ENCODE peak calls at places on chromosomes 2 and 18, in six cellular contexts. C is ovary, Y is transverse colon, A is A549, W is stomach, P is K562. J is an unnamed sample.

GRCh38 chr2:23120161-23120560 is 264.8 kb upstream of the KLHL29 start:
- DNase-seq in A (no peak), P (no peak), W (no peak), Y (no peak), C (no peak), J (no peak)

GRCh38 chr2:95057535-95058453 is 32.3 kb downstream of the MAL start:
- DNase-seq in A (no peak), P (no peak), Y (no peak), C (no peak), W (peak; percentile 24), J (peak; percentile 75)

GRCh38 chr2:188598551-188598950 is 306.9 kb downstream of the GULP1 start:
- DNase-seq in C (no peak), W (no peak), P (no peak), Y (no peak), A (peak; percentile 48), J (no peak)

GRCh38 chr18:6600667-6601066 is 128.8 kb upstream of the ARHGAP28 start:
- DNase-seq in P (no peak), W (no peak), C (peak; percentile 36), Y (no peak), A (no peak), J (no peak)

GRCh38 chr2:145341536-145341935 is 821.6 kb upstream of the ZEB2 start:
- DNase-seq in W (no peak), Y (no peak), A (no peak), C (no peak), P (peak; percentile 5), J (no peak)

GRCh38 chr18:58552057-58552461 is 76.8 kb downstream of the ALPK2 start:
- DNase-seq in C (no peak), Y (no peak), P (no peak), W (no peak), A (peak; percentile 55), J (no peak)

GRCh38 chr2:194151231-194151630 is 1505.8 kb upstream of the SLC39A10 start:
- DNase-seq in P (no peak), C (no peak), W (no peak), A (no peak), Y (no peak), J (no peak)

GRCh38 chr2:10064932-10065682 is 15.1 kb downstream of the CYS1 start:
- DNase-seq in W (no peak), A (no peak), Y (no peak), P (no peak), C (no peak), J (no peak)

GRCh38 chr18:11859903-11860407 is 8.7 kb downstream of the CHMP1B start:
- DNase-seq in A (peak; percentile 92), P (peak; percentile 64), Y (peak; percentile 38), C (no peak), W (no peak), J (no peak)

GRCh38 chr18:60053747-60054304 is 154.0 kb downstream of the PMAIP1 start:
- DNase-seq in Y (no peak), W (no peak), A (peak; percentile 94), C (no peak), P (peak; percentile 94), J (no peak)

GRCh38 chr2:175156534-175156933 is 11.5 kb downstream of the ATF2 start:
- DNase-seq in P (no peak), W (no peak), A (no peak), C (no peak), Y (peak; percentile 76), J (no peak)

GRCh38 chr2:135047295-135047694 is at the start of gene MAP3K19:
- DNase-seq in C (no peak), A (no peak), Y (no peak), P (no peak), W (no peak), J (no peak)

GRCh38 chr2:99088017-99088416 is 53.5 kb upstream of the C2orf15 start:
- DNase-seq in P (no peak), A (no peak), Y (no peak), W (no peak), C (no peak), J (no peak)

GRCh38 chr2:137838255-137839092 is 125.8 kb upstream of the HNMT start:
- DNase-seq in A (peak; percentile 45), W (no peak), P (peak; percentile 42), Y (no peak), C (no peak), J (no peak)

GRCh38 chr2:29317077-29317517 is 201.9 kb downstream of the CLIP4 start:
- DNase-seq in W (no peak), A (no peak), P (no peak), Y (peak; percentile 10), C (no peak), J (no peak)

GRCh38 chr2:79862756-79863155 is 349.9 kb downstream of the CTNNA2 start:
- DNase-seq in P (no peak), Y (no peak), W (no peak), C (no peak), A (no peak), J (no peak)

GRCh38 chr2:42200534-42201227 is 31.5 kb downstream of the EML4 start:
- DNase-seq in P (no peak), W (no peak), A (no peak), Y (no peak), C (no peak), J (no peak)

GRCh38 chr2:100800910-100801309 is 19.0 kb upstream of the NPAS2 start:
- DNase-seq in C (no peak), A (no peak), P (no peak), Y (no peak), W (no peak), J (no peak)

GRCh38 chr2:180077295-180077906 is 70.3 kb upstream of the CWC22 start:
- DNase-seq in W (no peak), C (no peak), P (no peak), A (peak; percentile 9), Y (no peak), J (no peak)

GRCh38 chr2:68225119-68225632 is 27.2 kb downstream of the PPP3R1 start:
- DNase-seq in W (peak; percentile 31), C (no peak), Y (peak; percentile 37), P (peak; percentile 75), A (peak; percentile 77), J (no peak)

GRCh38 chr2:144510206-144510991 is 9.5 kb downstream of the ZEB2 start:
- DNase-seq in W (no peak), Y (no peak), A (no peak), C (no peak), P (peak; percentile 56), J (no peak)

GRCh38 chr2:119864318-119864717 is 104.6 kb downstream of the PTPN4 start:
- DNase-seq in P (peak; percentile 42), A (no peak), W (no peak), Y (no peak), C (no peak), J (no peak)

GRCh38 chr2:54871457-54872103 is 148.1 kb downstream of the EML6 start:
- DNase-seq in Y (no peak), P (no peak), W (no peak), C (no peak), A (peak; percentile 46), J (no peak)

GRCh38 chr2:45554073-45554742 is 56.9 kb downstream of the SRBD1 start:
- DNase-seq in W (no peak), P (no peak), Y (no peak), C (no peak), A (no peak), J (no peak)

GRCh38 chr2:45554764-45555163 is 56.3 kb downstream of the SRBD1 start:
- DNase-seq in P (peak; percentile 4), A (no peak), W (no peak), C (no peak), Y (no peak), J (no peak)

GRCh38 chr2:45551862-45552261 is 59.2 kb downstream of the SRBD1 start:
- DNase-seq in P (no peak), Y (no peak), W (no peak), C (no peak), A (no peak), J (no peak)
- TF ChIP-seq EP300 in P (no peak), Y (no peak), W (no peak), C (no peak), A (no peak), J (no peak)

GRCh38 chr2:234256516-234256915 is 206.0 kb downstream of the SPP2 start:
- DNase-seq in A (no peak), Y (no peak), P (no peak), C (no peak), W (no peak), J (no peak)

GRCh38 chr2:234259440-234259839 is 208.9 kb downstream of the SPP2 start:
- DNase-seq in A (no peak), W (no peak), C (no peak), Y (no peak), P (no peak), J (no peak)

GRCh38 chr2:234254783-234255521 is 204.4 kb downstream of the SPP2 start:
- DNase-seq in W (no peak), Y (no peak), P (no peak), A (peak; percentile 49), C (no peak), J (no peak)

GRCh38 chr2:234258562-234259141 is 208.2 kb downstream of the SPP2 start:
- DNase-seq in Y (no peak), C (no peak), W (no peak), A (no peak), P (no peak), J (no peak)

GRCh38 chr2:234257859-234258561 is 207.5 kb downstream of the SPP2 start:
- DNase-seq in A (peak; percentile 97), P (peak; percentile 6), Y (peak; percentile 66), W (peak; percentile 46), C (no peak), J (no peak)
- TF ChIP-seq CTCF in A (peak; percentile 77), P (no peak), Y (peak; percentile 43), W (no peak), C (no peak), J (no peak)

DNA sequence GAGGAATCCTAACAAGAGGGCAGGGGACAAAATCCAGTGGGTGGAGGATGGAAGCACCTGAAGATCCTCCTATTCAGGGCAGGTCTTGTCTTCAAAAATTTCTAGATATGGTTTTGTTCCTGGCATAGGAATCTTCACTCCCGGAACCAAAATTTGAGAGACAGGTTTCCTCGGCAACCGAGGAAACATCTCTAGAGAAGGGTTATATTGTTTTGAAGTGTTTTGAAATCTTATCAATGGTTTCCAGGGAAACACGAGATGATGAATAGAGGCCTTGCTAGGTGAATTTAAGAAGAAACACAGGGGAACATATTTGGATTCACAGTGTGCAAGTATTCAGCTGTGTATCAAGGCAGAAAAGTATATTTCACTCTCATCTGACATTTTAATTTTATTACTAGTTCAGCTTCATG is 136.8 kb downstream of the SH3BP4 start:
- DNase-seq in W (no peak), A (peak; percentile 34), P (no peak), Y (no peak), C (no peak), J (no peak)
- TF ChIP-seq EP300 in W (no peak), A (no peak), P (no peak), Y (no peak), C (no peak), J (no peak)

DNA sequence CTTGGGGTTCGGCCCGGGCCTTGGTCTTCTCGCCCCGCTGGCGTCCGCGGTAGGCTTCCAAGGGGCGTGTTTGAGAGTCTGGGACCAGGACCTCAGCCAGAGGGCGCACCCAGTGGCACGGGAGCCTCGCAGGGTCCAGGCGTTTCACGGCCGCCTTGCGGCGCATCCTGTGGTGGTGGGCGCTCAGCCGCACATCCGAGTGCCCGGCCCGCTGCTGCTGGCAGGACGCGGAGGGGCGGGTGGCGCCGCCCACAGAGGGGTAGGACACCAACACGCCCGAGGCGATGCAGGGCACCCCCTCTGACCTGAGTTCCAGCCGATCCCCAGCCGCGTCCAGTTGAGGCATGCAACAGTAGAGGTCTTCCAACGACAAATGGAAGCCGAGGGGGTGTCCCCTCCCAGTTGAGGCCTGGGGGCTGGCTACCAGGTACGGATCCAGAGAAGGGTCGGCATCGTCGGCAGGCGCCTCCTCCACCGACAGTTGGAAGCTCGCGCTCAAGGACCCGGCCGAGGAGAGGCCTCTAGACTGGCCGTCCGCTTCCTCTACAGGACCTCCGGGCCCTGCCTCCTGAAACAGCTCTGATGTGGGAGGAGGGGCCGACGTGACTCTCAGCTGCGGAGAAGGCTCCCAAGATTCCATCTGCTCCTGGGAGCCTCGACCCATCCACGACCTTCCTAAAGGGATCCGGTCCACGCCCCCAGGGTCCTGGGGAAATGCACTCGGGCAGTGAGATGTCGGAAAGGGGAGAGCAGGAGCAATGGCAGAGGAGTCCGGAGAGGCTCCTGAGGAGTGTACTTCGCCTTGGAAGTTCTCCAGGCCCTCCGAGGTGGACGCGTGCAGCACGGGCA is 6.3 kb downstream of the C2orf81 start:
- DNase-seq in C (peak; percentile 59), P (no peak), W (peak; percentile 51), A (no peak), Y (peak; percentile 51), J (peak; percentile 84)
- TF ChIP-seq CTCF in C (no peak), P (no peak), W (no peak), A (no peak), Y (peak; percentile 15), J (peak; percentile 17)

J was measured in sigmoid colon.